ENCODE peak calls at places on chromosome 21, in four cellular contexts. One of them, this sample, is unnamed.

GRCh38 chr21:36135391-36136094 is 664 bp downstream of the CBR3 start:
- DNase-seq in heart left ventricle: peak
- DNase-seq in GM12892: peak
- DNase-seq in suprapubic skin: peak
- DNase-seq in this sample: peak

GRCh38 chr21:29805110-29805509 is 134.7 kb downstream of the GRIK1 start:
- DNase-seq in heart left ventricle: no peak
- DNase-seq in GM12892: no peak
- DNase-seq in suprapubic skin: no peak
- DNase-seq in this sample: no peak

GRCh38 chr21:31683029-31683428 is 23.5 kb downstream of the SOD1 start:
- DNase-seq in heart left ventricle: no peak
- DNase-seq in GM12892: no peak
- DNase-seq in suprapubic skin: no peak
- DNase-seq in this sample: no peak

GRCh38 chr21:44710756-44711326 is 531 bp downstream of the TSPEAR start:
- DNase-seq in heart left ventricle: no peak
- DNase-seq in GM12892: no peak
- DNase-seq in suprapubic skin: no peak
- DNase-seq in this sample: no peak

GRCh38 chr21:39527664-39528381 is 76.1 kb downstream of the SH3BGR start:
- DNase-seq in heart left ventricle: no peak
- DNase-seq in GM12892: no peak
- DNase-seq in suprapubic skin: no peak
- DNase-seq in this sample: no peak

GRCh38 chr21:38987551-38988210 is 182.0 kb downstream of the ETS2 start:
- DNase-seq in heart left ventricle: no peak
- DNase-seq in GM12892: no peak
- DNase-seq in suprapubic skin: no peak
- DNase-seq in this sample: peak

GRCh38 chr21:38980416-38981319 is 174.9 kb downstream of the ETS2 start:
- DNase-seq in heart left ventricle: no peak
- DNase-seq in GM12892: no peak
- DNase-seq in suprapubic skin: no peak
- DNase-seq in this sample: no peak

GRCh38 chr21:32065654-32066053 is 192.8 kb downstream of the HUNK start:
- DNase-seq in heart left ventricle: no peak
- DNase-seq in GM12892: no peak
- DNase-seq in suprapubic skin: no peak
- DNase-seq in this sample: no peak

GRCh38 chr21:36676039-36676950 is 22.6 kb upstream of the SIM2 start:
- DNase-seq in heart left ventricle: no peak
- DNase-seq in GM12892: no peak
- DNase-seq in suprapubic skin: no peak
- DNase-seq in this sample: peak

GRCh38 chr21:42887321-42887720 is 5.8 kb upstream of the NDUFV3 start:
- DNase-seq in heart left ventricle: no peak
- DNase-seq in GM12892: no peak
- DNase-seq in suprapubic skin: no peak
- DNase-seq in this sample: no peak

GRCh38 chr21:38384246-38384576 is 114.1 kb downstream of the ERG start:
- DNase-seq in heart left ventricle: no peak
- DNase-seq in GM12892: no peak
- DNase-seq in suprapubic skin: no peak
- DNase-seq in this sample: no peak

GRCh38 chr21:36148886-36149285 is 7.7 kb upstream of the DOP1B start:
- DNase-seq in heart left ventricle: no peak
- DNase-seq in GM12892: no peak
- DNase-seq in suprapubic skin: no peak
- DNase-seq in this sample: no peak

GRCh38 chr21:43018519-43018918 is 44.2 kb downstream of the PKNOX1 start:
- DNase-seq in heart left ventricle: no peak
- DNase-seq in GM12892: no peak
- DNase-seq in suprapubic skin: no peak
- DNase-seq in this sample: no peak

GRCh38 chr21:35933466-35933865 is 126.9 kb downstream of the SETD4 start:
- DNase-seq in heart left ventricle: no peak
- DNase-seq in GM12892: no peak
- DNase-seq in suprapubic skin: no peak
- DNase-seq in this sample: peak

GRCh38 chr21:19353271-19353670 is 949.7 kb upstream of the TMPRSS15 start:
- DNase-seq in heart left ventricle: no peak
- DNase-seq in GM12892: no peak
- DNase-seq in suprapubic skin: no peak
- DNase-seq in this sample: no peak

GRCh38 chr21:37273440-37273839 is 6.3 kb upstream of the VPS26C start:
- DNase-seq in heart left ventricle: no peak
- DNase-seq in GM12892: no peak
- DNase-seq in suprapubic skin: no peak
- DNase-seq in this sample: no peak

GRCh38 chr21:37098756-37099155 is 25.7 kb downstream of the TTC3 start:
- DNase-seq in heart left ventricle: no peak
- DNase-seq in GM12892: no peak
- DNase-seq in suprapubic skin: no peak
- DNase-seq in this sample: no peak

GRCh38 chr21:31420354-31420753 is 76.3 kb upstream of the TIAM1 start:
- DNase-seq in heart left ventricle: no peak
- DNase-seq in GM12892: no peak
- DNase-seq in suprapubic skin: no peak
- DNase-seq in this sample: no peak

GRCh38 chr21:31198575-31198974 is 145.5 kb downstream of the TIAM1 start:
- DNase-seq in heart left ventricle: no peak
- DNase-seq in GM12892: no peak
- DNase-seq in suprapubic skin: no peak
- DNase-seq in this sample: no peak

GRCh38 chr21:39660596-39660995 is 47.9 kb downstream of the B3GALT5 start:
- DNase-seq in heart left ventricle: peak
- DNase-seq in GM12892: no peak
- DNase-seq in suprapubic skin: peak
- DNase-seq in this sample: no peak

GRCh38 chr21:38766987-38767722 is 38.6 kb upstream of the ETS2 start:
- DNase-seq in heart left ventricle: no peak
- DNase-seq in GM12892: peak
- DNase-seq in suprapubic skin: no peak
- DNase-seq in this sample: no peak

GRCh38 chr21:38027901-38028300 is 111.6 kb upstream of the KCNJ6 start:
- DNase-seq in heart left ventricle: no peak
- DNase-seq in GM12892: no peak
- DNase-seq in suprapubic skin: no peak
- DNase-seq in this sample: no peak

GRCh38 chr21:18832081-18832670 is 428.6 kb upstream of the TMPRSS15 start:
- DNase-seq in heart left ventricle: no peak
- DNase-seq in GM12892: no peak
- DNase-seq in suprapubic skin: no peak
- DNase-seq in this sample: no peak

GRCh38 chr21:37537391-37537996 is 170.9 kb downstream of the DYRK1A start:
- DNase-seq in heart left ventricle: no peak
- DNase-seq in GM12892: no peak
- DNase-seq in suprapubic skin: no peak
- DNase-seq in this sample: peak

GRCh38 chr21:41659791-41660560 is 106.9 kb downstream of the RIPK4 start:
- DNase-seq in heart left ventricle: no peak
- DNase-seq in GM12892: no peak
- DNase-seq in suprapubic skin: peak
- DNase-seq in this sample: peak
- TF ChIP-seq POLR2A in heart left ventricle: no peak
- TF ChIP-seq POLR2A in GM12892: no peak
- TF ChIP-seq POLR2A in suprapubic skin: no peak
- TF ChIP-seq POLR2A in this sample: no peak

GRCh38 chr21:34884346-34884929 is 164.7 kb downstream of the RUNX1 start:
- DNase-seq in heart left ventricle: no peak
- DNase-seq in GM12892: no peak
- DNase-seq in suprapubic skin: no peak
- DNase-seq in this sample: no peak

GRCh38 chr21:34886554-34887385 is 162.3 kb downstream of the RUNX1 start:
- DNase-seq in heart left ventricle: peak
- DNase-seq in GM12892: no peak
- DNase-seq in suprapubic skin: no peak
- DNase-seq in this sample: peak

GRCh38 chr21:34887729-34888568 is 161.2 kb downstream of the RUNX1 start:
- DNase-seq in heart left ventricle: peak
- DNase-seq in GM12892: peak
- DNase-seq in suprapubic skin: peak
- DNase-seq in this sample: peak

GRCh38 chr21:34885125-34885524 is 164.0 kb downstream of the RUNX1 start:
- DNase-seq in heart left ventricle: no peak
- DNase-seq in GM12892: no peak
- DNase-seq in suprapubic skin: no peak
- DNase-seq in this sample: no peak

GRCh38 chr21:34885636-34886553 is 163.2 kb downstream of the RUNX1 start:
- DNase-seq in heart left ventricle: no peak
- DNase-seq in GM12892: no peak
- DNase-seq in suprapubic skin: no peak
- DNase-seq in this sample: no peak
- TF ChIP-seq POLR2A in heart left ventricle: no peak
- TF ChIP-seq POLR2A in GM12892: no peak
- TF ChIP-seq POLR2A in suprapubic skin: no peak
- TF ChIP-seq POLR2A in this sample: no peak

DNA sequence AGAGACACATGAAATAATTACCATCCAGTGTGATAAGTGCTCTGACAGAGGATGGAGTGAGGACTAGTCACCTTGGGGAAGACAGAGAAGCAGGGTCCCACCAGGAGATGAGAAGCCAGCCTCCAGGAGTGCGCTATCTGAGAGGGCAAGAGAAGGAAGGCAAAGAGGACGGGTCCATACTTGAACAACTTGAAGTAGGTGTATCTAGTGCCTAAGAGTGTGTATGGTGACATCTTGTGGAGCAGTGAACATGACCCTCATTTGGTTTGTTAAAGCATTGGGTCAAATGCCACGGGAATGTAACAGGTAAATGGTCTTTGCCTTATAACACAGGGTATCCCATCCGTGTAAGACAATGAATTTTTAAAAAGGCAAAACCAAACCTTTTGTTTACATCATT is 39.8 kb downstream of the MRPL39 start:
- DNase-seq in heart left ventricle: no peak
- DNase-seq in GM12892: no peak
- DNase-seq in suprapubic skin: no peak
- DNase-seq in this sample: no peak
- TF ChIP-seq POLR2A in heart left ventricle: no peak
- TF ChIP-seq POLR2A in GM12892: peak
- TF ChIP-seq POLR2A in suprapubic skin: no peak
- TF ChIP-seq POLR2A in this sample: no peak

GRCh38 chr21:28337319-28337718 is 655.4 kb downstream of the LTN1 start:
- DNase-seq in heart left ventricle: no peak
- DNase-seq in GM12892: no peak
- DNase-seq in suprapubic skin: no peak
- DNase-seq in this sample: no peak
- TF ChIP-seq POLR2A in heart left ventricle: no peak
- TF ChIP-seq POLR2A in GM12892: no peak
- TF ChIP-seq POLR2A in suprapubic skin: no peak
- TF ChIP-seq POLR2A in this sample: no peak

DNA sequence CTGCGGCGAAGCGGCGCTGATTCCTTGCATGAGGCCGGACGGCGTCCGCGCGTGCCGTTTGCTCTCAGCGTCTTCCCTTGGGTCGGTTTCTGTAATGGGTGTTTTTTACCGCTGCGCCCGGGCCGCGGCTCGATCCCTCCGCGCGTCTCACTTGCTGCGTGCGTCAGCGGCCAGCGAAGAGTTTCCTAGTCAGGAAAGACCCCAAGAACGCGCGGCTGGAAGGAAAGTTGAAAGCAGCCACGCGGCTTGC is 159.9 kb downstream of the RUNX1 start:
- DNase-seq in heart left ventricle: peak
- DNase-seq in GM12892: no peak
- DNase-seq in suprapubic skin: no peak
- DNase-seq in this sample: peak
- TF ChIP-seq POLR2A in heart left ventricle: no peak
- TF ChIP-seq POLR2A in GM12892: peak
- TF ChIP-seq POLR2A in suprapubic skin: no peak
- TF ChIP-seq POLR2A in this sample: no peak

GRCh38 chr21:46035809-46036695 is 54.5 kb downstream of the COL6A1 start:
- DNase-seq in heart left ventricle: peak
- DNase-seq in GM12892: no peak
- DNase-seq in suprapubic skin: peak
- DNase-seq in this sample: no peak
- TF ChIP-seq POLR2A in heart left ventricle: no peak
- TF ChIP-seq POLR2A in GM12892: no peak
- TF ChIP-seq POLR2A in suprapubic skin: no peak
- TF ChIP-seq POLR2A in this sample: no peak

GRCh38 chr21:26965567-26966359 is 1.1 kb downstream of the ADAMTS5 start:
- DNase-seq in heart left ventricle: peak
- DNase-seq in GM12892: no peak
- DNase-seq in suprapubic skin: peak
- DNase-seq in this sample: no peak
- TF ChIP-seq POLR2A in heart left ventricle: no peak
- TF ChIP-seq POLR2A in GM12892: no peak
- TF ChIP-seq POLR2A in suprapubic skin: no peak
- TF ChIP-seq POLR2A in this sample: no peak

DNA sequence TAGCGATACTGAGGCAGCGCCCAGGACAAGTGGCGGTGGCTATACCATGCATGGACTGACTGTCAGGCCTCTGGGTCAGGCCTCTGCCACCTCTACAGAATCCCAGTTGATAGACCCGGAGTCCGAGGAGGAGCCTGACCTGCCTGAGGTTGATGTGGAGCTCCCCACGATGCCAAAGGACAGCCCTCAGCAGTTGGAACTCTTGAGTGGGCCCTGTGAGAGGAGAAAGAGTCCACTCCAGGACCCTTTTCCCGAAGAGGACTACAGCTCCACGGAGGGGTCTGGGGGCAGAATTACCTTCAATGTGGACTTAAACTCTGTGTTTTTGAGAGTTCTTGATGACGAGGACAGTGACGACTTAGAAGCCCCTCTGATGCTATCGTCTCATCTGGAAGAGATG is 3.2 kb upstream of the IL10RB start:
- DNase-seq in heart left ventricle: no peak
- DNase-seq in GM12892: no peak
- DNase-seq in suprapubic skin: no peak
- DNase-seq in this sample: no peak
- TF ChIP-seq POLR2A in heart left ventricle: no peak
- TF ChIP-seq POLR2A in GM12892: no peak
- TF ChIP-seq POLR2A in suprapubic skin: no peak
- TF ChIP-seq POLR2A in this sample: no peak

This sample was measured in lower leg skin.